ENCODE peak calls at places on chromosomes 6 and 20, in five cellular contexts. S, R, X, J and Q are unnamed samples.

GRCh38 chr6:33885121-33886057 is 81.6 kb upstream of the MLN start:
- DNase-seq in S (no peak), R (no peak), X (no peak), J (no peak), Q (no peak)

GRCh38 chr6:15352884-15353283 is 107.0 kb downstream of the JARID2 start:
- DNase-seq in S (no peak), R (no peak), X (no peak), J (no peak), Q (no peak)

GRCh38 chr6:28115799-28116198 is 8.6 kb upstream of the ZSCAN16 start:
- DNase-seq in S (no peak), R (no peak), X (no peak), J (no peak), Q (no peak)

GRCh38 chr20:14761903-14762302 is 424.5 kb upstream of the FLRT3 start:
- DNase-seq in S (no peak), R (no peak), X (no peak), J (no peak), Q (no peak)

GRCh38 chr6:85641916-85642773 is 541 bp downstream of the SYNCRIP start:
- DNase-seq in S (peak), R (no peak), X (peak), J (no peak), Q (peak)

GRCh38 chr20:4813076-4813838 is 91.5 kb downstream of the PRND start:
- DNase-seq in S (no peak), R (peak), X (no peak), J (no peak), Q (no peak)

GRCh38 chr6:97085772-97086171 is 161.2 kb downstream of the KLHL32 start:
- DNase-seq in S (no peak), R (no peak), X (no peak), J (no peak), Q (no peak)

GRCh38 chr20:39036011-39036410 is 73.9 kb downstream of the DHX35 start:
- DNase-seq in S (no peak), R (no peak), X (no peak), J (no peak), Q (no peak)

GRCh38 chr6:37794825-37795224 is 24.7 kb upstream of the ZFAND3 start:
- DNase-seq in S (no peak), R (no peak), X (no peak), J (no peak), Q (no peak)

GRCh38 chr6:155183095-155183494 is 80.7 kb upstream of the CLDN20 start:
- DNase-seq in S (no peak), R (no peak), X (no peak), J (no peak), Q (no peak)

GRCh38 chr6:3749991-3750323 is 1.6 kb downstream of the PXDC1 start:
- DNase-seq in S (peak), R (no peak), X (peak), J (no peak), Q (no peak)

GRCh38 chr20:22810626-22811559 is 224.2 kb upstream of the SSTR4 start:
- DNase-seq in S (no peak), R (no peak), X (no peak), J (peak), Q (no peak)

GRCh38 chr20:45969712-45970634 is 2.0 kb downstream of the ZNF335 start:
- DNase-seq in S (peak), R (no peak), X (peak), J (no peak), Q (peak)

GRCh38 chr6:158606935-158607334 is 37.6 kb downstream of the DYNLT1 start:
- DNase-seq in S (no peak), R (no peak), X (no peak), J (no peak), Q (no peak)

GRCh38 chr6:44041461-44042260 is 85.6 kb downstream of the MRPL14 start:
- DNase-seq in S (peak), R (no peak), X (no peak), J (no peak), Q (no peak)

GRCh38 chr6:110334425-110335158 is 23.6 kb downstream of the METTL24 start:
- DNase-seq in S (no peak), R (no peak), X (no peak), J (no peak), Q (no peak)

GRCh38 chr6:149493697-149494334 is 9.0 kb upstream of the ZC3H12D start:
- DNase-seq in S (no peak), R (no peak), X (peak), J (no peak), Q (no peak)

GRCh38 chr6:33771342-33772113 is 17.4 kb downstream of the LEMD2 start:
- DNase-seq in S (peak), R (no peak), X (no peak), J (peak), Q (peak)

GRCh38 chr20:22492497-22492896 is 91.9 kb downstream of the FOXA2 start:
- DNase-seq in S (no peak), R (no peak), X (no peak), J (no peak), Q (no peak)

GRCh38 chr6:158142789-158143188 is 25.3 kb downstream of the SERAC1 start:
- DNase-seq in S (no peak), R (no peak), X (peak), J (no peak), Q (no peak)

GRCh38 chr6:44216677-44217331 is at the start of gene MYMX:
- DNase-seq in S (peak), R (no peak), X (no peak), J (peak), Q (peak)

GRCh38 chr6:155121699-155122098 is 126.6 kb downstream of the TIAM2 start:
- DNase-seq in S (no peak), R (no peak), X (no peak), J (peak), Q (peak)

GRCh38 chr6:161333410-161333809 is 59.5 kb upstream of the AGPAT4 start:
- DNase-seq in S (no peak), R (no peak), X (no peak), J (no peak), Q (no peak)

GRCh38 chr6:161327360-161327953 is 53.6 kb upstream of the AGPAT4 start:
- DNase-seq in S (no peak), R (no peak), X (no peak), J (no peak), Q (no peak)
- TF ChIP-seq ATF2 in S (no peak), R (no peak), X (no peak), J (no peak), Q (no peak)

GRCh38 chr20:31698803-31699718 is 23.6 kb downstream of the BCL2L1 start:
- DNase-seq in S (peak), R (no peak), X (peak), J (no peak), Q (no peak)
- TF ChIP-seq USF2 in S (no peak), R (no peak), X (no peak), J (no peak), Q (no peak)

DNA sequence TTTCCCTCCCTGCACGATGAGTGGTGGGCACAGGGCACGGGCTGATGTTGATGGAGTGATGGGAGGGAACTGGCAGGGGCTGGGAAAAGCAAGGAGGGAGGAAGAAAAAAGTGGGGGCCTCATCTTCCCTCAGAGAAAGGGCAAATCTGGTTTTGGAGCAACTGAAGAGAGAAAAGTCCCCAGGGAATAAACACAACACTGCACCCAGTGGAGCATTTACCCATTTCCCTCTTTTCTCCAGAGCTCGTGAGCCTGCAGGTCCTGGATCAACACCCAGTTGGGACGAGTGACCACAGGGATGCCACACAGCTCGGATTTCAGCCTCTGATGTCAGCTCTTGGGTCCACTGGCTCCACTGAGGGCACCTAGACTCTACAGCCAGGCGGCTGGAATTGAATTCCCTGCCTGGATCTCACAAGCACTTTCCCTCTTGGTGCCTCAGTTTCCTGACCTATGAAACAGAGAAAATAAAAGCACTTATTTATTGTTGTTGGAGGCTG is 11.4 kb downstream of the MICA start:
- DNase-seq in S (no peak), R (no peak), X (no peak), J (peak), Q (no peak)
- TF ChIP-seq ATF3 in S (no peak), R (no peak), X (no peak), J (no peak), Q (no peak)

GRCh38 chr6:26273673-26274595 is 91.1 kb upstream of the BTN3A2 start:
- DNase-seq in S (no peak), R (no peak), X (no peak), J (no peak), Q (no peak)

GRCh38 chr6:26270121-26270861 is 94.7 kb upstream of the BTN3A2 start:
- DNase-seq in S (no peak), R (no peak), X (no peak), J (no peak), Q (no peak)

GRCh38 chr6:26270903-26271639 is 93.9 kb upstream of the BTN3A2 start:
- DNase-seq in S (no peak), R (peak), X (no peak), J (peak), Q (peak)

GRCh38 chr6:26271640-26272090 is 93.3 kb upstream of the BTN3A2 start:
- DNase-seq in S (no peak), R (no peak), X (no peak), J (no peak), Q (no peak)

DNA sequence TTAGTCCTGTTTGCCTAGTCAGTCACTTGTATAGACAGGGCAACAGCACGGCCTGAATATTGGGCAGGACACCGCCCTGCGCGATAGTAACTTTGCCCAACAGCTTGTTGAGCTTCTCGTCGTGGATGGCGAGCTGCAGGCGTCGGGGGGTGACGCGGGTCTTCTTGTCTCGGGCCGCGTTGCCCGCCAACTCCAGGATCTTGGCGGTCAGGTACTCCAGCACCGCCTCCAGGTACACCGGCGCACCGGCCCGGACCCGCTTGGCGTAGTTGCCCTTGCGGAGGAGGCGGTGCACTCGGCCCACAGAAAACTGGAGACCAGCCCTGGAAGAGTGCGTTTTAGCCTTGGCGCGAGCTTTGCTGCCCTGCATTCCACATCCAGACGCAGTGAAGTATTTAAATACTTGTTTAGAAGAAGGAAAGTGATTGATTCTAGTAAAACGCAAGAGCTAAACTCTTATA is 92.8 kb upstream of the BTN3A2 start:
- DNase-seq in S (no peak), R (no peak), X (no peak), J (peak), Q (peak)
- TF ChIP-seq ATF2 in S (no peak), R (no peak), X (no peak), J (no peak), Q (no peak)

GRCh38 chr6:130513770-130514169 is 148.0 kb downstream of the TMEM200A start:
- DNase-seq in S (peak), R (peak), X (no peak), J (no peak), Q (no peak)
- TF ChIP-seq USF2 in S (no peak), R (no peak), X (no peak), J (no peak), Q (no peak)

DNA sequence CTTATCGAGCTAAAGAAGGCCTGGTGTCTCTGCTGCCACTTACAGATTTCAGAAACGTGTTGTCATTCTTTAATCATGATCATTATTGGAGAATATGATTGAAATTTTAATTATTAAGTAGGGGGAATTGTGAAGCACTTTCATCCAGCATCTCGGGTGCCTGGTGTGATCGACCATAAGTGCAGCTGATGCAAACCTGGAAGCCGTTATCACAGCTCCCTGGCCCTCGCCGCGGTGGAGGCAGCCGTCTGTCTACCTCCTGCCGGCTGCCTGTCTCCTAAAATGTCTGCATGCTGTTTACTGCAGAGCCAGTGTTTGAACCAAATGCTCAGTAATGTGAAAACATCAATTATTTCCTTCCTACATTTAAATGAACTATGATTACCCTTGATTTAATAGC is 184.3 kb upstream of the AGPAT4 start:
- DNase-seq in S (no peak), R (no peak), X (no peak), J (no peak), Q (no peak)
- TF ChIP-seq ATF3 in S (no peak), R (no peak), X (no peak), J (no peak), Q (no peak)